ENCODE peak calls at places on chromosomes 1 and 21, in eight cellular contexts. One of them, this sample, is unnamed.

GRCh38 chr1:171961861-171962260 is 120.6 kb downstream of the DNM3 start:
- DNase-seq in left lung: no peak
- DNase-seq in A549: no peak
- DNase-seq in left ventricle myocardium inferior: no peak
- DNase-seq in mammary epithelial cell: no peak
- DNase-seq in iPS DF 6.9: no peak
- DNase-seq in K562: no peak
- DNase-seq in tibial artery: no peak
- DNase-seq in this sample: no peak

GRCh38 chr1:180167721-180168467 is 13.2 kb downstream of the QSOX1 start:
- DNase-seq in left lung: peak; percentile 92
- DNase-seq in A549: peak; percentile 83
- DNase-seq in left ventricle myocardium inferior: no peak
- DNase-seq in mammary epithelial cell: peak; percentile 55
- DNase-seq in iPS DF 6.9: no peak
- DNase-seq in K562: no peak
- DNase-seq in tibial artery: peak; percentile 47
- DNase-seq in this sample: no peak

GRCh38 chr1:9058465-9058864 is 11.0 kb downstream of the SLC2A5 start:
- DNase-seq in left lung: no peak
- DNase-seq in A549: no peak
- DNase-seq in left ventricle myocardium inferior: no peak
- DNase-seq in mammary epithelial cell: no peak
- DNase-seq in iPS DF 6.9: no peak
- DNase-seq in K562: no peak
- DNase-seq in tibial artery: no peak
- DNase-seq in this sample: no peak

GRCh38 chr1:83815348-83815747 is 183.6 kb downstream of the TTLL7 start:
- DNase-seq in left lung: no peak
- DNase-seq in A549: no peak
- DNase-seq in left ventricle myocardium inferior: no peak
- DNase-seq in mammary epithelial cell: no peak
- DNase-seq in iPS DF 6.9: no peak
- DNase-seq in K562: no peak
- DNase-seq in tibial artery: no peak
- DNase-seq in this sample: no peak

GRCh38 chr21:33036430-33037162 is 10.9 kb downstream of the OLIG2 start:
- DNase-seq in left lung: peak; percentile 88
- DNase-seq in A549: no peak
- DNase-seq in left ventricle myocardium inferior: peak; percentile 41
- DNase-seq in mammary epithelial cell: no peak
- DNase-seq in iPS DF 6.9: no peak
- DNase-seq in K562: no peak
- DNase-seq in tibial artery: no peak
- DNase-seq in this sample: no peak

GRCh38 chr1:143611159-143611558 is 360.6 kb downstream of the FAM72C start:
- DNase-seq in left lung: no peak
- DNase-seq in A549: peak; percentile 11
- DNase-seq in left ventricle myocardium inferior: no peak
- DNase-seq in mammary epithelial cell: no peak
- DNase-seq in iPS DF 6.9: no peak
- DNase-seq in K562: no peak
- DNase-seq in tibial artery: no peak
- DNase-seq in this sample: no peak

GRCh38 chr1:117284408-117285215 is 73.9 kb upstream of the VTCN1 start:
- DNase-seq in left lung: no peak
- DNase-seq in A549: peak; percentile 71
- DNase-seq in left ventricle myocardium inferior: no peak
- DNase-seq in mammary epithelial cell: peak; percentile 55
- DNase-seq in iPS DF 6.9: peak; percentile 37
- DNase-seq in K562: peak; percentile 61
- DNase-seq in tibial artery: no peak
- DNase-seq in this sample: peak; percentile 17

GRCh38 chr1:160058087-160058486 is 11.9 kb downstream of the KCNJ10 start:
- DNase-seq in left lung: no peak
- DNase-seq in A549: no peak
- DNase-seq in left ventricle myocardium inferior: no peak
- DNase-seq in mammary epithelial cell: no peak
- DNase-seq in iPS DF 6.9: no peak
- DNase-seq in K562: peak; percentile 22
- DNase-seq in tibial artery: no peak
- DNase-seq in this sample: no peak

GRCh38 chr1:147600119-147601111 is 59.1 kb downstream of the BCL9 start:
- DNase-seq in left lung: no peak
- DNase-seq in A549: peak; percentile 14
- DNase-seq in left ventricle myocardium inferior: no peak
- DNase-seq in mammary epithelial cell: peak; percentile 38
- DNase-seq in iPS DF 6.9: no peak
- DNase-seq in K562: peak; percentile 22
- DNase-seq in tibial artery: no peak
- DNase-seq in this sample: no peak

GRCh38 chr1:207935166-207935583 is 24.2 kb upstream of the CD34 start:
- DNase-seq in left lung: no peak
- DNase-seq in A549: no peak
- DNase-seq in left ventricle myocardium inferior: no peak
- DNase-seq in mammary epithelial cell: no peak
- DNase-seq in iPS DF 6.9: no peak
- DNase-seq in K562: no peak
- DNase-seq in tibial artery: no peak
- DNase-seq in this sample: no peak

GRCh38 chr1:2300851-2301606 is 72.9 kb downstream of the SKI start:
- DNase-seq in left lung: peak; percentile 94
- DNase-seq in A549: no peak
- DNase-seq in left ventricle myocardium inferior: peak; percentile 87
- DNase-seq in mammary epithelial cell: no peak
- DNase-seq in iPS DF 6.9: no peak
- DNase-seq in K562: no peak
- DNase-seq in tibial artery: peak; percentile 92
- DNase-seq in this sample: no peak

GRCh38 chr1:63728611-63729226 is 45.1 kb upstream of the ROR1 start:
- DNase-seq in left lung: no peak
- DNase-seq in A549: no peak
- DNase-seq in left ventricle myocardium inferior: no peak
- DNase-seq in mammary epithelial cell: no peak
- DNase-seq in iPS DF 6.9: no peak
- DNase-seq in K562: no peak
- DNase-seq in tibial artery: no peak
- DNase-seq in this sample: no peak

GRCh38 chr21:16419188-16419874 is 689.5 kb downstream of the USP25 start:
- DNase-seq in left lung: no peak
- DNase-seq in A549: peak; percentile 63
- DNase-seq in left ventricle myocardium inferior: peak; percentile 66
- DNase-seq in mammary epithelial cell: peak; percentile 50
- DNase-seq in iPS DF 6.9: no peak
- DNase-seq in K562: no peak
- DNase-seq in tibial artery: peak; percentile 87
- DNase-seq in this sample: no peak

GRCh38 chr1:200029624-200030074 is 2.1 kb downstream of the NR5A2 start:
- DNase-seq in left lung: no peak
- DNase-seq in A549: no peak
- DNase-seq in left ventricle myocardium inferior: no peak
- DNase-seq in mammary epithelial cell: no peak
- DNase-seq in iPS DF 6.9: no peak
- DNase-seq in K562: no peak
- DNase-seq in tibial artery: no peak
- DNase-seq in this sample: no peak
- H3K4me3 ChIP-seq in left lung: peak overlapping the region; percentile 27
- H3K4me3 ChIP-seq in A549: peak overlapping the region; percentile 48
- H3K4me3 ChIP-seq in left ventricle myocardium inferior: peak overlapping the region; percentile 63
- H3K4me3 ChIP-seq in mammary epithelial cell: peak overlapping the region; percentile 47
- H3K4me3 ChIP-seq in iPS DF 6.9: peak overlapping the region; percentile 86
- H3K4me3 ChIP-seq in K562: no peak overlapping the region
- H3K4me3 ChIP-seq in tibial artery: no peak overlapping the region
- H3K4me3 ChIP-seq in this sample: peak overlapping the region; percentile 81

GRCh38 chr1:225878282-225878681 is 3.9 kb downstream of the TMEM63A start:
- DNase-seq in left lung: no peak
- DNase-seq in A549: no peak
- DNase-seq in left ventricle myocardium inferior: no peak
- DNase-seq in mammary epithelial cell: no peak
- DNase-seq in iPS DF 6.9: no peak
- DNase-seq in K562: no peak
- DNase-seq in tibial artery: no peak
- DNase-seq in this sample: no peak

GRCh38 chr1:225880636-225881035 is 1.5 kb downstream of the TMEM63A start:
- DNase-seq in left lung: no peak
- DNase-seq in A549: no peak
- DNase-seq in left ventricle myocardium inferior: no peak
- DNase-seq in mammary epithelial cell: no peak
- DNase-seq in iPS DF 6.9: no peak
- DNase-seq in K562: no peak
- DNase-seq in tibial artery: no peak
- DNase-seq in this sample: no peak

GRCh38 chr1:225881081-225882007 is 836 bp downstream of the TMEM63A start:
- DNase-seq in left lung: peak; percentile 87
- DNase-seq in A549: no peak
- DNase-seq in left ventricle myocardium inferior: peak; percentile 61
- DNase-seq in mammary epithelial cell: peak; percentile 28
- DNase-seq in iPS DF 6.9: no peak
- DNase-seq in K562: peak; percentile 91
- DNase-seq in tibial artery: peak; percentile 88
- DNase-seq in this sample: no peak

GRCh38 chr1:225880210-225880584 is 2.0 kb downstream of the TMEM63A start:
- DNase-seq in left lung: no peak
- DNase-seq in A549: no peak
- DNase-seq in left ventricle myocardium inferior: peak; percentile 45
- DNase-seq in mammary epithelial cell: no peak
- DNase-seq in iPS DF 6.9: no peak
- DNase-seq in K562: no peak
- DNase-seq in tibial artery: no peak
- DNase-seq in this sample: no peak

DNA sequence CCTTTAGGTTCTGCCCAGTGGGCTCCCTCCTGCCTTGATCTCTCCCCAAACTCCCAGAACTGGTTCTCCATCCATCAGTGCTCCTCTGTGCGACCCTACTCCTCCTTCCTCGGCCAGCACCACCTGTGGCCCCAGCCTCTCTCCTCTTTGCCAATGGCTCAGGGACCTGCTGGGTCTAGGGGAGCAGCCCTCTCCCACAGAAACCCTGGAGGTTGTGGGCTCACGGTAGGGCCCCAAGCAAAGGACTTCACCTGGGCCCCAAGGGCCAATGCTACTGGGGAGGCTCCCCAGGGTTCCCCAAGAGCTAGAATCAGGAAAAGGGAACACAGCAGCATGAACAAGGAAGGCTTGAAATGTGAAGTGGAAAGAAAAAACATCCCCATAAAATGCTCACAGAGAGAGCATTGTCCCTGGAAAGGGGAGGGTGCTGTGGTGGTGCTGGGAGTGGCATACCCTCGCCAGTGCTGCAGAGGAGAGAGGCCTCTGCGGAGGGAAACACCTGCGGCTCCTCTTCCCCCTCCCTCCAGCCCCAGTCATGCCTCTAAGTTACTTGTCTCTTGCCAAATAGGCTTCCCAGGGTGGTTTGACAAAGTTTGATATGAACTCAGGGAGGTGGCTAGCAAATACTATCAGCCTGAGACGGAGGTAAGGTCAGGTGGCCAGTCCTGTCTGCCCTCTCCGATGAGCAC is 2.5 kb downstream of the TMEM63A start:
- DNase-seq in left lung: no peak
- DNase-seq in A549: no peak
- DNase-seq in left ventricle myocardium inferior: no peak
- DNase-seq in mammary epithelial cell: peak; percentile 40
- DNase-seq in iPS DF 6.9: no peak
- DNase-seq in K562: peak; percentile 34
- DNase-seq in tibial artery: no peak
- DNase-seq in this sample: no peak
- H3K4me3 ChIP-seq in left lung: no peak overlapping the region
- H3K4me3 ChIP-seq in A549: no peak overlapping the region
- H3K4me3 ChIP-seq in left ventricle myocardium inferior: peak overlapping the region; percentile 96
- H3K4me3 ChIP-seq in mammary epithelial cell: no peak overlapping the region
- H3K4me3 ChIP-seq in iPS DF 6.9: no peak overlapping the region
- H3K4me3 ChIP-seq in K562: no peak overlapping the region
- H3K4me3 ChIP-seq in tibial artery: no peak overlapping the region
- H3K4me3 ChIP-seq in this sample: no peak overlapping the region

DNA sequence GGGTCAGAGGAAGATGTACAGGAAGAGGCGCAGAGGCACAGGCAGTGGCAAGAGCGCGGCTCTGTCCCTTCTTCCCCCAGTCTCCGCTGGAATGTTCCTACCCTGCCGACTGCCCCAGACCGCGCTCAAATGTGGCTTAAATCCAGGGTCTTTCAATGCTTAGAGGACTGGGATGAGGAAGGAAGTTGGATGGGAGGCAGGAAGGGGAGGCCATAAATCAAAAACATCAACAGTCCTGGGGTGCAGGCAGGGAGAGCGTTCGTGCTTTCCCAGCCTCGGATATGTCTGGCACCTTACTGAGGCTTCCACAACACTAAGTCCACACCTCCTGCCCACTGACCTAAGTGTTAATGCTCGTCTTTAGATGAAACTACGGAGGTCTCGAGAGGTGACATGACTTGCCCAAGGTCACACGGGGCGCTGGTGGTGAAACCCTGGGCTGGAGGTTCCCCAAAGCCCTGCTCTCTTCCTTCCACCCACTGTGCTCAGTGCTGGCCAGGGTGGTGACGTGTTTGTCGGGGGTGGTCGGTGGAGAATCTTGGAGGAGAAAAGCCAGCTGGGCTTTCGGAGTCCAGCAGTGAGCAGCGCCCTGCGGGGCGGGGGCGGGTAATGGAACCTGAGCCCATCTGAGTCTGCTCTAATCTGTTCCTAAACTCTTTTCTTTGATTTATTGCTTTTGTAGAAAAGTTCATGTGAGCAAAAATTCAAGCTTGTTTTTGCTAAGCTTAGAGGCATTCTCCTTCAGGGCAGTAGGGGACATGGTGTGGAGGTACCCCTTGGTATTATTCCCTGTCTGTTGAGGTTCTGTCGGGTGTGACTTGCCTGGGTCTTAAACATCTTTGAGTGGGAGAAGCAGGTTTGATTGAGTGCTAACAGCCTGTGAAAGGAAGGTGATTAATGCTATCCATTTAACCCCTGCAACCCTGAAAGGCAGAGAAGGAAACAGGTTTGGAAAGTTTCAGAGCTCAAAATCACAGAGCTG is 725 bp downstream of the CDA start:
- DNase-seq in left lung: peak; percentile 87
- DNase-seq in A549: no peak
- DNase-seq in left ventricle myocardium inferior: peak; percentile 62
- DNase-seq in mammary epithelial cell: no peak
- DNase-seq in iPS DF 6.9: no peak
- DNase-seq in K562: no peak
- DNase-seq in tibial artery: no peak
- DNase-seq in this sample: no peak
- H3K4me3 ChIP-seq in left lung: no peak overlapping the region
- H3K4me3 ChIP-seq in A549: peak overlapping the region; percentile 50
- H3K4me3 ChIP-seq in left ventricle myocardium inferior: peak overlapping the region; percentile 58
- H3K4me3 ChIP-seq in mammary epithelial cell: peak overlapping the region; percentile 69
- H3K4me3 ChIP-seq in iPS DF 6.9: no peak overlapping the region
- H3K4me3 ChIP-seq in K562: no peak overlapping the region
- H3K4me3 ChIP-seq in tibial artery: peak overlapping the region; percentile 17
- H3K4me3 ChIP-seq in this sample: no peak overlapping the region

DNA sequence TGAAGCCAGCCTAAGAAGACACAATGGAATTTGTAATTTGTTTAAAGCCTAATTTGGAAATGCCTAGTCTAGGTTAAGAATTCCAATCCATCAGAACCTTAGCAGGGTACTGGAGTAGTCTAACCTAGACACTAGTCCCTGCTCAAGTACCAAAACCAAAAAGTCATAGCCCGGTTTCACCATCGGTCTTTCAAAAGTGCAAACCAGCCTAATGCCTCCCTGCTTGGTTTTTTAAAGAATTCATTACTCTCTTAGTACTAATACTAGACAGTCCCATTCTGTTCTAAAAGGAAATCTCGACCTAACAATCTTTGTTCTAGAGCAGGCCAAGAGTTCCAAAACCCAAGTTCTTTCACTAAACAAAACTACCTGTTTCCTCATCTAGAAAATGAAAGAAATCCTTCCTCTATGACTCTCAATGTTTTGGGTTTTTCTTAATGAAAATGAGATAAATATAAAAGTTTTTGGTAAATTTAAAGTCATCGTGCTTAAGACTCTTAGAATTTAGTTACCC is 2.6 kb downstream of the PUM1 start:
- DNase-seq in left lung: no peak
- DNase-seq in A549: no peak
- DNase-seq in left ventricle myocardium inferior: no peak
- DNase-seq in mammary epithelial cell: no peak
- DNase-seq in iPS DF 6.9: no peak
- DNase-seq in K562: no peak
- DNase-seq in tibial artery: no peak
- DNase-seq in this sample: no peak
- H3K4me3 ChIP-seq in left lung: peak overlapping the region; percentile 64
- H3K4me3 ChIP-seq in A549: peak overlapping the region; percentile 87
- H3K4me3 ChIP-seq in left ventricle myocardium inferior: peak overlapping the region; percentile 93
- H3K4me3 ChIP-seq in mammary epithelial cell: peak overlapping the region; percentile 72
- H3K4me3 ChIP-seq in iPS DF 6.9: no peak overlapping the region
- H3K4me3 ChIP-seq in K562: peak overlapping the region; percentile 89
- H3K4me3 ChIP-seq in tibial artery: no peak overlapping the region
- H3K4me3 ChIP-seq in this sample: peak overlapping the region; percentile 98